ENCODE peak calls at places on chromosomes 2 and 18, in four cellular contexts. Z is GM12865, D is HFFc6, W is tibial artery. U is an unnamed sample.

GRCh38 chr18:27599202-27599829 is 414.2 kb upstream of the CHST9 start:
- DNase-seq in Z (peak; percentile 53), D (peak; percentile 45), W (no peak), U (peak; percentile 19)

GRCh38 chr2:61671561-61672315 is 133.6 kb upstream of the XPO1 start:
- DNase-seq in Z (no peak), D (peak; percentile 1), W (no peak), U (no peak)

GRCh38 chr2:138090330-138090729 is 126.1 kb downstream of the HNMT start:
- DNase-seq in Z (peak; percentile 50), D (peak; percentile 41), W (no peak), U (peak; percentile 37)

GRCh38 chr2:46310446-46310845 is 13.2 kb downstream of the EPAS1 start:
- DNase-seq in Z (no peak), D (no peak), W (no peak), U (no peak)

GRCh38 chr2:176378323-176378722 is 109.1 kb downstream of the MTX2 start:
- DNase-seq in Z (no peak), D (no peak), W (no peak), U (no peak)

GRCh38 chr18:59612461-59612860 is 84.8 kb downstream of the CCBE1 start:
- DNase-seq in Z (no peak), D (peak; percentile 33), W (no peak), U (no peak)

GRCh38 chr2:230068658-230069080 is at the start of gene SLC16A14:
- DNase-seq in Z (peak; percentile 28), D (no peak), W (no peak), U (peak; percentile 30)

GRCh38 chr2:71859211-71859847 is 288.3 kb downstream of the CYP26B1 start:
- DNase-seq in Z (no peak), D (no peak), W (no peak), U (no peak)

GRCh38 chr18:74264303-74265020 is 27.3 kb downstream of the CYB5A start:
- DNase-seq in Z (peak; percentile 82), D (no peak), W (no peak), U (peak; percentile 44)

GRCh38 chr18:76494541-76495403 is at the start of gene ZNF516:
- DNase-seq in Z (peak; percentile 65), D (no peak), W (no peak), U (no peak)

GRCh38 chr18:7741640-7742039 is 174.5 kb downstream of the PTPRM start:
- DNase-seq in Z (no peak), D (no peak), W (no peak), U (no peak)

GRCh38 chr18:49510393-49511115 is 23.5 kb upstream of the C18orf32 start:
- DNase-seq in Z (peak; percentile 70), D (no peak), W (no peak), U (peak; percentile 54)

GRCh38 chr2:98383166-98383565 is 36.9 kb downstream of the CNGA3 start:
- DNase-seq in Z (no peak), D (no peak), W (no peak), U (no peak)

DNA sequence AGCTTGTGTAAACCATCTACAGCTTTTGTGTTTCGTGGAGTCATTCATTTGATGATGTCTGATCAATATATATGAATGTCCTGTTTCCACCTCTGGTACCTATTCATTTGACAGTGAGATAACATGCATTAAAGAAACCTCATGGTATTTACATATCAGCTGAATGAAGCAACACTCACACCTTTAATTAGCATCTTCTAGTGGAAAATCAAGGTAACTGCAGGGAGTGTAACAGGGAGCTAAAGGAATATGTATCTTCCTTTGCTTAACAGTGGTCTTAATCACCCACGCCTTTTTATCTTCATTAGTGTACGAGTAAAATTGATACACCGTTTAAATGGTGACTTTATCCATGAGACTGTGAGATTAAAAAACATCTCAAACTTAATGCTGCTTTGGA is 15.6 kb downstream of the SLC39A10 start:
- DNase-seq in Z (no peak), D (no peak), W (no peak), U (no peak)
- TF ChIP-seq CTCF in Z (peak; percentile 7), D (peak; percentile 44), W (no peak), U (no peak)

GRCh38 chr2:223613017-223613950 is 11.1 kb upstream of the SCG2 start:
- DNase-seq in Z (no peak), D (peak; percentile 97), W (peak; percentile 95), U (no peak)
- TF ChIP-seq CTCF in Z (no peak), D (peak; percentile 27), W (no peak), U (no peak)

DNA sequence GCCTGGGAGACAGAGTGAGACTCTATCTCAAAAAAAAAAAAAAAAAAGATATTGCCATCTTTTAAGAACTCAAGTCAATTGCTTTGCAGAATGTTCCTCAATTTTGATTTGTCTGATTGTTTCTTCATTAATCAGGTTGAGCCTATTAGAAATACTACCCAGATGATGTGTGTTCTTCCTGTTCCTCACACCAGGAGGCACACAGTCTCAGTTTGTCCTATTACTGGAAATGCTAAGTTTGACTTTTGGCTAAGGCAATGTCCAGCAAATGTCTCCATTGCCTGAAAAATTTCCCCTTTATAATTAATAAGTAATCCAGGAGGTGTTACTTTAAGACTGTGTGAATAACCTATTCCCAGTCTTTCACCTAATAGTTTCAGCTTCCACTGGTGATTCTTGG is 28.4 kb downstream of the BOLA3 start:
- DNase-seq in Z (peak; percentile 32), D (no peak), W (no peak), U (no peak)
- TF ChIP-seq CTCF in Z (peak; percentile 21), D (no peak), W (peak; percentile 14), U (peak; percentile 5)

GRCh38 chr2:8753609-8754008 is 71.8 kb downstream of the ID2 start:
- DNase-seq in Z (peak; percentile 9), D (no peak), W (no peak), U (peak; percentile 43)

GRCh38 chr2:8754056-8754790 is 72.4 kb downstream of the ID2 start:
- DNase-seq in Z (no peak), D (no peak), W (no peak), U (no peak)

GRCh38 chr2:8761529-8762164 is 75.8 kb downstream of the KIDINS220 start:
- DNase-seq in Z (peak; percentile 47), D (peak; percentile 46), W (no peak), U (peak; percentile 47)

GRCh38 chr2:8752385-8752784 is 70.5 kb downstream of the ID2 start:
- DNase-seq in Z (peak; percentile 35), D (no peak), W (no peak), U (peak; percentile 27)

DNA sequence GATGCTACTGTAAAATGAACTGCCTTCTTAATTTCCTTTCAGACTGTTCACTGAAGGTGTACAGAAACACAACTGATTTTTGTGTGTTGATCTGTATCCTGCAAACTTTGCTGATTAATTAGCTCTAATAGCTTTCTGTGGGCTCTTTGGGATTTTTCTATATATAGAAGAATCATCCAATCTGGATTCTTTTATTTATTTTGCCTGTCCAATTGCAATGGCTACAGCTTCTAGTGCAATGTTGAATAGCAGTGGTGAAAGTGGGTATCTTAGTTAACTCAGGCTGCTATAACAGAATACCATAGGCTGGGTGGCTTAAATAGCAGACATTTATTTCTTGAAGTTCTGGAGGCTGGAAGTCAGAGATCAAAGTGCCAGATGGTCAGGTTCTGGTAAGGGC is 74.4 kb downstream of the ID2 start:
- DNase-seq in Z (no peak), D (no peak), W (no peak), U (no peak)
- TF ChIP-seq CTCF in Z (no peak), D (no peak), W (no peak), U (no peak)

GRCh38 chr2:180849851-180850250 is 130.6 kb upstream of the UBE2E3 start:
- DNase-seq in Z (no peak), D (no peak), W (no peak), U (no peak)

GRCh38 chr2:180848393-180848792 is 132.0 kb upstream of the UBE2E3 start:
- DNase-seq in Z (no peak), D (no peak), W (no peak), U (no peak)

GRCh38 chr2:180847073-180847472 is 133.3 kb upstream of the UBE2E3 start:
- DNase-seq in Z (no peak), D (no peak), W (no peak), U (no peak)
- TF ChIP-seq CTCF in Z (no peak), D (peak; percentile 61), W (no peak), U (no peak)

U was measured in GM13977.